ENCODE peak calls at places on chromosomes 3 and 15, in six cellular contexts. B is omental fat pad, O is PC-3, W is body of pancreas, Y is adrenal gland, G is iris pigment epithelial cell. H is an unnamed sample.

GRCh38 chr15:78620021-78620838 is 566 bp downstream of the CHRNA3 start:
- DNase-seq in B (no peak), O (no peak), W (no peak), Y (no peak), G (peak), H (no peak)

GRCh38 chr3:133896002-133896761 is 500 bp upstream of the RAB6B start:
- DNase-seq in B (no peak), O (no peak), W (no peak), Y (no peak), G (no peak), H (no peak)

GRCh38 chr3:46895761-46896160 is 18.2 kb downstream of the PTH1R start:
- DNase-seq in B (no peak), O (no peak), W (no peak), Y (peak), G (no peak), H (no peak)

GRCh38 chr3:32481791-32482631 is 20.6 kb downstream of the CMTM6 start:
- DNase-seq in B (no peak), O (no peak), W (no peak), Y (no peak), G (no peak), H (no peak)

GRCh38 chr15:45429974-45430792 is 51.8 kb upstream of the GATM start:
- DNase-seq in B (peak), O (peak), W (peak), Y (peak), G (peak), H (peak)

GRCh38 chr3:177905895-177906511 is 630.2 kb upstream of the KCNMB2 start:
- DNase-seq in B (no peak), O (peak), W (no peak), Y (peak), G (peak), H (peak)

GRCh38 chr3:21920431-21920830 is 169.4 kb upstream of the ZNF385D start:
- DNase-seq in B (no peak), O (peak), W (no peak), Y (no peak), G (peak), H (peak)

GRCh38 chr3:96214941-96215340 is 599.5 kb upstream of the EPHA6 start:
- DNase-seq in B (no peak), O (no peak), W (no peak), Y (no peak), G (no peak), H (no peak)

GRCh38 chr3:119794971-119795612 is 13.2 kb downstream of the NR1I2 start:
- DNase-seq in B (no peak), O (peak), W (peak), Y (peak), G (peak), H (no peak)

GRCh38 chr15:40289140-40289775 is 6.4 kb upstream of the ANKRD63 start:
- DNase-seq in B (no peak), O (peak), W (peak), Y (no peak), G (no peak), H (no peak)

GRCh38 chr3:148789156-148789555 is 38.5 kb upstream of the CPB1 start:
- DNase-seq in B (no peak), O (no peak), W (no peak), Y (no peak), G (peak), H (no peak)

GRCh38 chr3:168884353-168884903 is 779.1 kb downstream of the MECOM start:
- DNase-seq in B (no peak), O (peak), W (peak), Y (peak), G (peak), H (peak)

GRCh38 chr15:52441846-52442245 is 86.8 kb downstream of the MYO5A start:
- DNase-seq in B (no peak), O (no peak), W (no peak), Y (no peak), G (no peak), H (peak)

GRCh38 chr3:187016639-187017345 is 86.5 kb downstream of the ST6GAL1 start:
- DNase-seq in B (no peak), O (peak), W (no peak), Y (no peak), G (peak), H (peak)

GRCh38 chr3:111812680-111813079 is 46.4 kb upstream of the PHLDB2 start:
- DNase-seq in B (no peak), O (no peak), W (no peak), Y (no peak), G (peak), H (no peak)

GRCh38 chr3:10725846-10726245 is 90.2 kb upstream of the SLC6A11 start:
- DNase-seq in B (no peak), O (no peak), W (no peak), Y (no peak), G (no peak), H (no peak)

GRCh38 chr3:123586131-123586530 is 1.3 kb upstream of the HACD2 start:
- DNase-seq in B (no peak), O (peak), W (peak), Y (peak), G (peak), H (peak)

GRCh38 chr3:193310914-193311723 is 67.4 kb downstream of the ATP13A5 start:
- DNase-seq in B (no peak), O (no peak), W (no peak), Y (no peak), G (no peak), H (no peak)

GRCh38 chr3:84666468-84666867 is 292.3 kb upstream of the CADM2 start:
- DNase-seq in B (no peak), O (peak), W (no peak), Y (no peak), G (no peak), H (no peak)

GRCh38 chr15:61640751-61641150 is 411.6 kb upstream of the RORA start:
- DNase-seq in B (no peak), O (no peak), W (no peak), Y (no peak), G (no peak), H (no peak)

GRCh38 chr3:111618945-111619344 is 23.8 kb upstream of the ZBED2 start:
- DNase-seq in B (no peak), O (no peak), W (no peak), Y (no peak), G (no peak), H (no peak)

GRCh38 chr15:88098317-88098716 is 158.2 kb downstream of the NTRK3 start:
- DNase-seq in B (no peak), O (no peak), W (no peak), Y (no peak), G (no peak), H (no peak)

GRCh38 chr3:70990723-70991122 is 592.8 kb downstream of the FOXP1 start:
- DNase-seq in B (no peak), O (no peak), W (no peak), Y (no peak), G (peak), H (peak)

GRCh38 chr3:16824085-16824696 is 60.6 kb upstream of the PLCL2 start:
- DNase-seq in B (no peak), O (no peak), W (no peak), Y (no peak), G (no peak), H (no peak)

GRCh38 chr15:55526559-55527036 is 18.6 kb upstream of the DNAAF4 start:
- DNase-seq in B (no peak), O (peak), W (peak), Y (peak), G (peak), H (peak)

GRCh38 chr15:62796296-62796695 is 246.3 kb upstream of the TPM1 start:
- DNase-seq in B (no peak), O (no peak), W (no peak), Y (no peak), G (no peak), H (no peak)

GRCh38 chr15:41575282-41575681 is 16.3 kb downstream of the TYRO3 start:
- DNase-seq in B (no peak), O (no peak), W (peak), Y (no peak), G (no peak), H (no peak)

GRCh38 chr3:62027796-62028195 is 345.6 kb downstream of the FEZF2 start:
- DNase-seq in B (no peak), O (no peak), W (no peak), Y (no peak), G (no peak), H (peak)

GRCh38 chr15:77107531-77108355 is 36.8 kb upstream of the TSPAN3 start:
- DNase-seq in B (no peak), O (peak), W (peak), Y (peak), G (peak), H (peak)

GRCh38 chr3:132232231-132232792 is 84.9 kb upstream of the ACP3 start:
- DNase-seq in B (no peak), O (no peak), W (no peak), Y (no peak), G (peak), H (peak)

H was measured in AG10803.